ENCODE peak calls at places on chromosomes 6 and 20, in four cellular contexts. G is activated CD4-positive, alpha-beta T cell treated with anti-CD3 and anti-CD28 coated beads, Interleukin-2, amount 10 ng/mL, durations not matched to agents 7 days and 5 days; X is HTR-8/SVneo; M is brain pericyte. W is an unnamed sample.

GRCh38 chr6:7505196-7505699 is 36.2 kb upstream of the DSP start:
- DNase-seq in G (no peak), M (no peak), X (peak), W (no peak)

GRCh38 chr6:26224940-26225847 is 138.0 kb downstream of the HFE start:
- DNase-seq in M (peak), G (no peak), X (no peak), W (no peak)

GRCh38 chr20:967796-968742 is 34.0 kb downstream of the RSPO4 start:
- DNase-seq in M (no peak), X (no peak), G (peak), W (no peak)

GRCh38 chr6:46932941-46933340 is 11.2 kb upstream of the ADGRF5 start:
- DNase-seq in G (no peak), X (no peak), M (no peak), W (no peak)

GRCh38 chr6:144756469-144756868 is 471.3 kb downstream of the UTRN start:
- DNase-seq in G (no peak), X (no peak), M (no peak), W (no peak)

GRCh38 chr20:10201321-10201870 is 17.2 kb upstream of the SNAP25 start:
- DNase-seq in M (no peak), G (no peak), X (no peak), W (no peak)

GRCh38 chr6:110255356-110255755 is 75.1 kb downstream of the CDC40 start:
- DNase-seq in X (peak), M (no peak), G (peak), W (no peak)

GRCh38 chr20:19775353-19776201 is 17.5 kb downstream of the RIN2 start:
- DNase-seq in X (no peak), G (no peak), M (no peak), W (peak)

GRCh38 chr20:35295058-35295457 is 2.8 kb upstream of the FAM83C start:
- DNase-seq in G (no peak), X (no peak), M (no peak), W (no peak)

GRCh38 chr20:48734104-48734749 is 93.6 kb downstream of the PREX1 start:
- DNase-seq in X (no peak), G (no peak), M (no peak), W (no peak)